ENCODE peak calls at places on chromosomes 3 and 15, in seven cellular contexts. One of them, this sample, is unnamed.

GRCh38 chr3:71102111-71103039 is 481.2 kb downstream of the FOXP1 start:
- DNase-seq in heart left ventricle: no peak
- DNase-seq in GM23338: no peak
- DNase-seq in transverse colon: no peak
- DNase-seq in right atrium auricular region: no peak
- DNase-seq in RWPE1: no peak
- DNase-seq in suprapubic skin: no peak
- DNase-seq in this sample: no peak

GRCh38 chr3:37671000-37671483 is 190.6 kb upstream of the CTDSPL start:
- DNase-seq in transverse colon: no peak
- DNase-seq in GM23338: no peak
- DNase-seq in suprapubic skin: no peak
- DNase-seq in RWPE1: no peak
- DNase-seq in right atrium auricular region: no peak
- DNase-seq in heart left ventricle: no peak
- DNase-seq in this sample: no peak

GRCh38 chr3:38009807-38010591 is 19.4 kb downstream of the VILL start:
- DNase-seq in heart left ventricle: peak; percentile 30
- DNase-seq in transverse colon: no peak
- DNase-seq in suprapubic skin: no peak
- DNase-seq in right atrium auricular region: no peak
- DNase-seq in GM23338: no peak
- DNase-seq in RWPE1: no peak
- DNase-seq in this sample: no peak

GRCh38 chr3:50381315-50381714 is 22.0 kb upstream of the TMEM115 start:
- DNase-seq in transverse colon: no peak
- DNase-seq in heart left ventricle: no peak
- DNase-seq in GM23338: no peak
- DNase-seq in RWPE1: no peak
- DNase-seq in right atrium auricular region: no peak
- DNase-seq in suprapubic skin: no peak
- DNase-seq in this sample: no peak

GRCh38 chr3:64290161-64290560 is 64.9 kb upstream of the PRICKLE2 start:
- DNase-seq in RWPE1: no peak
- DNase-seq in right atrium auricular region: no peak
- DNase-seq in heart left ventricle: no peak
- DNase-seq in GM23338: no peak
- DNase-seq in transverse colon: no peak
- DNase-seq in suprapubic skin: no peak
- DNase-seq in this sample: no peak

GRCh38 chr3:52633786-52634185 is 51.9 kb downstream of the PBRM1 start:
- DNase-seq in heart left ventricle: no peak
- DNase-seq in RWPE1: no peak
- DNase-seq in right atrium auricular region: no peak
- DNase-seq in suprapubic skin: no peak
- DNase-seq in transverse colon: no peak
- DNase-seq in GM23338: no peak
- DNase-seq in this sample: no peak

GRCh38 chr3:112007641-112008040 is 8.9 kb downstream of the TAGLN3 start:
- DNase-seq in suprapubic skin: no peak
- DNase-seq in transverse colon: no peak
- DNase-seq in RWPE1: no peak
- DNase-seq in right atrium auricular region: no peak
- DNase-seq in GM23338: no peak
- DNase-seq in heart left ventricle: peak; percentile 32
- DNase-seq in this sample: no peak

GRCh38 chr15:81809543-81809942 is 236.3 kb downstream of the MEX3B start:
- DNase-seq in GM23338: peak; percentile 66
- DNase-seq in right atrium auricular region: no peak
- DNase-seq in RWPE1: peak; percentile 28
- DNase-seq in suprapubic skin: no peak
- DNase-seq in transverse colon: no peak
- DNase-seq in heart left ventricle: peak; percentile 34
- DNase-seq in this sample: peak; percentile 70

GRCh38 chr3:77186728-77187127 is 146.8 kb downstream of the ROBO2 start:
- DNase-seq in right atrium auricular region: no peak
- DNase-seq in heart left ventricle: no peak
- DNase-seq in GM23338: no peak
- DNase-seq in RWPE1: peak; percentile 14
- DNase-seq in suprapubic skin: no peak
- DNase-seq in transverse colon: no peak
- DNase-seq in this sample: no peak

GRCh38 chr3:138849541-138849940 is 14.8 kb upstream of the PIK3CB start:
- DNase-seq in GM23338: peak; percentile 41
- DNase-seq in heart left ventricle: no peak
- DNase-seq in suprapubic skin: no peak
- DNase-seq in right atrium auricular region: no peak
- DNase-seq in transverse colon: no peak
- DNase-seq in RWPE1: no peak
- DNase-seq in this sample: no peak

DNA sequence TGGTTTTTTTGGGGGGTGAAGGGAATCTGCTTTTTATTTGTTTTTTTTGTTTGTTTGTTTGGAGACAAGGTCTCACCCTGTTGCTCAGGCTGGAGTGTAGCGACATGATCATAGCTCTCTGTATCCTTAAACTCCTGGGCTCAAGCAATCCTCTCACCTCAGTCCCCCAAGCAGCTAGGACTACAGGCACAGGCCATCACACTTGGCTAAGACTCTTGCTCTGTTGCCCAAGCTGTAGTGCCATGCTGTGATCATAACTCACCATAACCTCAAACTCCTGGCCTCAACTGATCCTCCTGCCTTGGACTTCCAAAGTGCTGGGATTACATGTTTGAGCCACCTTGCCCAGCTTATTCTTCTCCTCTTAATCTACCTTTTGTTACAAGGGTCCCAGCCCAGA is 31.8 kb downstream of the GPR176 start:
- DNase-seq in transverse colon: no peak
- DNase-seq in heart left ventricle: no peak
- DNase-seq in right atrium auricular region: no peak
- DNase-seq in suprapubic skin: no peak
- DNase-seq in RWPE1: no peak
- DNase-seq in GM23338: no peak
- DNase-seq in this sample: peak; percentile 53
- H3K27ac ChIP-seq in transverse colon: peak overlapping the region; percentile 66
- H3K27ac ChIP-seq in heart left ventricle: no peak overlapping the region
- H3K27ac ChIP-seq in right atrium auricular region: no peak overlapping the region
- H3K27ac ChIP-seq in suprapubic skin: no peak overlapping the region
- H3K27ac ChIP-seq in RWPE1: no peak overlapping the region
- H3K27ac ChIP-seq in GM23338: peak overlapping the region; percentile 98
- H3K27ac ChIP-seq in this sample: no peak overlapping the region

GRCh38 chr3:186084264-186084663 is 24.6 kb downstream of the ETV5 start:
- DNase-seq in RWPE1: no peak
- DNase-seq in heart left ventricle: no peak
- DNase-seq in transverse colon: no peak
- DNase-seq in right atrium auricular region: no peak
- DNase-seq in GM23338: no peak
- DNase-seq in suprapubic skin: no peak
- DNase-seq in this sample: no peak
- H3K27ac ChIP-seq in RWPE1: no peak overlapping the region
- H3K27ac ChIP-seq in heart left ventricle: no peak overlapping the region
- H3K27ac ChIP-seq in transverse colon: no peak overlapping the region
- H3K27ac ChIP-seq in right atrium auricular region: no peak overlapping the region
- H3K27ac ChIP-seq in GM23338: peak overlapping the region; percentile 53
- H3K27ac ChIP-seq in suprapubic skin: no peak overlapping the region
- H3K27ac ChIP-seq in this sample: no peak overlapping the region

DNA sequence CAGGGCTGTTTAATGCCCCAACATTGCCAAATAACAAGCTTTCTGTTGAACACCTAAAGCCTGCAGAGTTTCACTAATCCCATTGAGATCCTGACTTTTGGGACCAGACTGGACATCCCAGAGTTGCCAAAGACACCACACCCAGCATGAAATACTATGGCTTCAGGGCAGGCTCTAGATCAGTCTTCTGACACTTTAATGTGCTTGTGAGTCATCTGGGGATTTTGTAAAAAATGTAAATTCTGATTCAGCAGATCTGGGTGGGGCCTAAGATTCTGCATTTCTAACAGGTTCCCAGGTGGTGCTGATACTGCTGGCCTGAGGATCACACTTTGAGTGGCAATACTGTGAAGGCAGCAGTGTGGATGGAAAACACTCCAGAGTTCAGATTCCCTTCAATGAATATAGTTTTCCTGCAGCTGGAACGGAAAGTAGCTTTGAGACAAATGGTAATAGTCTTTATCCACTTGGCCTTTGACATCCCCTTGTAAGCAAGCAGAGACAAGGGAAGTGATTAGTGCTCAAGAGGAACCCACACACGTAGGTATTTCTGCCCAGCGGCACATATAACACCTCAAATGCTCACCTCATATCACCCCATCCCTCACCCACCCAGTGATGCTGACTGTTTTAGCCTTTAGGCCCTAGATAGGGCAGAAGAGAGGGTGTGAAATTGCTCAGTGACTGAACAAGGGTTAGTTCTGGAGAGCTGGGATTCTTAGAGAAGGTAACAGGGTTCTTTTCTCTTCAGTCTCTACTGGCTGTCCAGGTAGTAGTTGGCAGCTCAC is 51.4 kb upstream of the GSK3B start:
- DNase-seq in transverse colon: no peak
- DNase-seq in GM23338: no peak
- DNase-seq in right atrium auricular region: no peak
- DNase-seq in suprapubic skin: no peak
- DNase-seq in RWPE1: peak; percentile 84
- DNase-seq in heart left ventricle: no peak
- DNase-seq in this sample: no peak
- H3K27ac ChIP-seq in transverse colon: no peak overlapping the region
- H3K27ac ChIP-seq in GM23338: no peak overlapping the region
- H3K27ac ChIP-seq in right atrium auricular region: no peak overlapping the region
- H3K27ac ChIP-seq in suprapubic skin: peak overlapping the region; percentile 17
- H3K27ac ChIP-seq in RWPE1: peak overlapping the region; percentile 99
- H3K27ac ChIP-seq in heart left ventricle: no peak overlapping the region
- H3K27ac ChIP-seq in this sample: no peak overlapping the region

GRCh38 chr3:15779111-15779510 is 18.7 kb downstream of the ANKRD28 start:
- DNase-seq in RWPE1: no peak
- DNase-seq in right atrium auricular region: no peak
- DNase-seq in heart left ventricle: no peak
- DNase-seq in suprapubic skin: no peak
- DNase-seq in transverse colon: no peak
- DNase-seq in GM23338: no peak
- DNase-seq in this sample: no peak

GRCh38 chr3:15783361-15783969 is 14.3 kb downstream of the ANKRD28 start:
- DNase-seq in right atrium auricular region: no peak
- DNase-seq in RWPE1: no peak
- DNase-seq in transverse colon: no peak
- DNase-seq in heart left ventricle: no peak
- DNase-seq in GM23338: no peak
- DNase-seq in suprapubic skin: no peak
- DNase-seq in this sample: no peak

GRCh38 chr3:15781131-15781530 is 16.6 kb downstream of the ANKRD28 start:
- DNase-seq in transverse colon: no peak
- DNase-seq in right atrium auricular region: no peak
- DNase-seq in heart left ventricle: no peak
- DNase-seq in RWPE1: no peak
- DNase-seq in suprapubic skin: no peak
- DNase-seq in GM23338: no peak
- DNase-seq in this sample: no peak

GRCh38 chr3:15781637-15782402 is 16.0 kb downstream of the ANKRD28 start:
- DNase-seq in right atrium auricular region: no peak
- DNase-seq in heart left ventricle: no peak
- DNase-seq in transverse colon: no peak
- DNase-seq in GM23338: no peak
- DNase-seq in RWPE1: no peak
- DNase-seq in suprapubic skin: no peak
- DNase-seq in this sample: no peak

GRCh38 chr3:15782429-15782828 is 15.3 kb downstream of the ANKRD28 start:
- DNase-seq in right atrium auricular region: no peak
- DNase-seq in RWPE1: no peak
- DNase-seq in transverse colon: no peak
- DNase-seq in GM23338: no peak
- DNase-seq in suprapubic skin: no peak
- DNase-seq in heart left ventricle: no peak
- DNase-seq in this sample: no peak
- H3K27ac ChIP-seq in right atrium auricular region: no peak overlapping the region
- H3K27ac ChIP-seq in RWPE1: no peak overlapping the region
- H3K27ac ChIP-seq in transverse colon: no peak overlapping the region
- H3K27ac ChIP-seq in GM23338: no peak overlapping the region
- H3K27ac ChIP-seq in suprapubic skin: peak overlapping the region; percentile 70
- H3K27ac ChIP-seq in heart left ventricle: no peak overlapping the region
- H3K27ac ChIP-seq in this sample: no peak overlapping the region

GRCh38 chr3:152557302-152557999 is 277.5 kb upstream of the P2RY1 start:
- DNase-seq in GM23338: no peak
- DNase-seq in transverse colon: no peak
- DNase-seq in right atrium auricular region: no peak
- DNase-seq in suprapubic skin: no peak
- DNase-seq in RWPE1: no peak
- DNase-seq in heart left ventricle: no peak
- DNase-seq in this sample: no peak
- H3K27ac ChIP-seq in GM23338: no peak overlapping the region
- H3K27ac ChIP-seq in transverse colon: peak overlapping the region; percentile 22
- H3K27ac ChIP-seq in right atrium auricular region: peak overlapping the region; percentile 93
- H3K27ac ChIP-seq in suprapubic skin: peak overlapping the region; percentile 5
- H3K27ac ChIP-seq in RWPE1: no peak overlapping the region
- H3K27ac ChIP-seq in heart left ventricle: peak overlapping the region; percentile 90
- H3K27ac ChIP-seq in this sample: no peak overlapping the region

DNA sequence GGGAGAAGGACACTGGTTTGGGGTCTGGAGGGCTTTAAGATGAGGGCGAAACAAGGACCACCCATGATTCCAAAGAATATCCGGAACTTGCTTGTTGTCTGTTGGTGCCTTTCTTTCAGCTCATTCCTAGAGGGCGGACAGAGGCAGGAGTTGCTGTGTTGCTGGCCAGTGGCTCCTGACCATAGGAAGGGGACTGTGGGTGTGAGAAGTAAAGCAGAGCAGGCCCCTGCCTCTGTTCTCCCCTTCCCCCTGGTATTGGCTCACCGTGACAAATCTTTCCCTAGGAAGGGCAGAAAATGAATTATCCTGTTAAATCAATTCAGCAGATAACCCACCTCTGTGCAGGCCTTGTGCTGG is 89.1 kb downstream of the LIPC start:
- DNase-seq in suprapubic skin: no peak
- DNase-seq in GM23338: no peak
- DNase-seq in RWPE1: no peak
- DNase-seq in right atrium auricular region: no peak
- DNase-seq in transverse colon: no peak
- DNase-seq in heart left ventricle: no peak
- DNase-seq in this sample: peak; percentile 43
- H3K27ac ChIP-seq in suprapubic skin: peak overlapping the region; percentile 24
- H3K27ac ChIP-seq in GM23338: no peak overlapping the region
- H3K27ac ChIP-seq in RWPE1: no peak overlapping the region
- H3K27ac ChIP-seq in right atrium auricular region: peak overlapping the region; percentile 87
- H3K27ac ChIP-seq in transverse colon: no peak overlapping the region
- H3K27ac ChIP-seq in heart left ventricle: no peak overlapping the region
- H3K27ac ChIP-seq in this sample: no peak overlapping the region

GRCh38 chr3:184558726-184559125 is 2.9 kb upstream of the EPHB3 start:
- DNase-seq in suprapubic skin: no peak
- DNase-seq in GM23338: no peak
- DNase-seq in transverse colon: no peak
- DNase-seq in right atrium auricular region: no peak
- DNase-seq in RWPE1: no peak
- DNase-seq in heart left ventricle: peak; percentile 1
- DNase-seq in this sample: peak; percentile 77
- H3K27ac ChIP-seq in suprapubic skin: no peak overlapping the region
- H3K27ac ChIP-seq in GM23338: no peak overlapping the region
- H3K27ac ChIP-seq in transverse colon: peak overlapping the region; percentile 9
- H3K27ac ChIP-seq in right atrium auricular region: no peak overlapping the region
- H3K27ac ChIP-seq in RWPE1: no peak overlapping the region
- H3K27ac ChIP-seq in heart left ventricle: no peak overlapping the region
- H3K27ac ChIP-seq in this sample: no peak overlapping the region

DNA sequence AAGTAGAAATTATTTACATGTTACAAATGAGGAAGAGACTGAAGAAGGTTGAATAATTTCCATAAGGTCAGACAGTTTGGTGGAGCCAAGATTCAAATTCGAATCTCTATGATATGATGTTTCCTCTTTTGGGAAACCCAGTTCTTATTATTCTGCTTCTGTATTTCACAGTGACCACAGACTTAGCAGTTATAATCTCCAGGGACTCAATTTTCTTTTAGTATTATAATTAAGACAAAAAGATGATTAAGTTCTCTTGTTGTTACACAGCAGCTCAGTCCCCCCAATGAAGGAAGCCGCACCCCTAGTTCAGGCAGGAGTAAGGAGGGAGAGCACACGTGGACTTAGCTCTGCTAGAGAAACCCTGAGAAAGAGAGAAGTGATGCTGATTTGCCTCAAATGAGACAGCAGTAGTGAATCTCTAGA is 130.6 kb downstream of the CCNL1 start:
- DNase-seq in transverse colon: no peak
- DNase-seq in suprapubic skin: no peak
- DNase-seq in right atrium auricular region: no peak
- DNase-seq in RWPE1: no peak
- DNase-seq in GM23338: no peak
- DNase-seq in heart left ventricle: no peak
- DNase-seq in this sample: no peak
- H3K27ac ChIP-seq in transverse colon: no peak overlapping the region
- H3K27ac ChIP-seq in suprapubic skin: no peak overlapping the region
- H3K27ac ChIP-seq in right atrium auricular region: no peak overlapping the region
- H3K27ac ChIP-seq in RWPE1: no peak overlapping the region
- H3K27ac ChIP-seq in GM23338: no peak overlapping the region
- H3K27ac ChIP-seq in heart left ventricle: no peak overlapping the region
- H3K27ac ChIP-seq in this sample: no peak overlapping the region